ENCODE peak calls at places on chromosome 11, in ten cellular contexts. One of them, this sample, is unnamed.

GRCh38 chr11:32310218-32310601 is 125.1 kb downstream of the WT1 start:
- DNase-seq in mammary epithelial cell: no peak
- DNase-seq in stomach: peak; percentile 57
- DNase-seq in esophagus squamous epithelium: no peak
- DNase-seq in left ventricle myocardium inferior: no peak
- DNase-seq in body of pancreas: no peak
- DNase-seq in thoracic aorta: no peak
- DNase-seq in CD8-positive, alpha-beta T cell: no peak
- DNase-seq in prostate gland: peak; percentile 39
- DNase-seq in tibial nerve: no peak
- DNase-seq in this sample: no peak

GRCh38 chr11:32421992-32422391 is 13.3 kb downstream of the WT1 start:
- DNase-seq in mammary epithelial cell: no peak
- DNase-seq in stomach: no peak
- DNase-seq in esophagus squamous epithelium: no peak
- DNase-seq in left ventricle myocardium inferior: no peak
- DNase-seq in body of pancreas: no peak
- DNase-seq in thoracic aorta: no peak
- DNase-seq in CD8-positive, alpha-beta T cell: no peak
- DNase-seq in prostate gland: no peak
- DNase-seq in tibial nerve: no peak
- DNase-seq in this sample: no peak

GRCh38 chr11:103619480-103619879 is 417.0 kb upstream of the DDI1 start:
- DNase-seq in mammary epithelial cell: peak; percentile 18
- DNase-seq in stomach: no peak
- DNase-seq in esophagus squamous epithelium: no peak
- DNase-seq in left ventricle myocardium inferior: no peak
- DNase-seq in body of pancreas: peak; percentile 45
- DNase-seq in thoracic aorta: no peak
- DNase-seq in CD8-positive, alpha-beta T cell: no peak
- DNase-seq in prostate gland: no peak
- DNase-seq in tibial nerve: no peak
- DNase-seq in this sample: no peak

GRCh38 chr11:110003426-110003825 is 89.8 kb upstream of the ZC3H12C start:
- DNase-seq in mammary epithelial cell: no peak
- DNase-seq in stomach: no peak
- DNase-seq in esophagus squamous epithelium: no peak
- DNase-seq in left ventricle myocardium inferior: no peak
- DNase-seq in body of pancreas: no peak
- DNase-seq in thoracic aorta: no peak
- DNase-seq in CD8-positive, alpha-beta T cell: no peak
- DNase-seq in prostate gland: no peak
- DNase-seq in tibial nerve: no peak
- DNase-seq in this sample: no peak

GRCh38 chr11:44775366-44776356 is 48.9 kb downstream of the TSPAN18 start:
- DNase-seq in mammary epithelial cell: peak; percentile 32
- DNase-seq in stomach: peak; percentile 64
- DNase-seq in esophagus squamous epithelium: no peak
- DNase-seq in left ventricle myocardium inferior: peak; percentile 53
- DNase-seq in body of pancreas: peak; percentile 71
- DNase-seq in thoracic aorta: no peak
- DNase-seq in CD8-positive, alpha-beta T cell: peak; percentile 49
- DNase-seq in prostate gland: peak; percentile 10
- DNase-seq in tibial nerve: peak; percentile 23
- DNase-seq in this sample: peak; percentile 61

GRCh38 chr11:64459016-64459415 is 100.1 kb downstream of the RPS6KA4 start:
- DNase-seq in mammary epithelial cell: no peak
- DNase-seq in stomach: no peak
- DNase-seq in esophagus squamous epithelium: no peak
- DNase-seq in left ventricle myocardium inferior: no peak
- DNase-seq in body of pancreas: no peak
- DNase-seq in thoracic aorta: no peak
- DNase-seq in CD8-positive, alpha-beta T cell: no peak
- DNase-seq in prostate gland: no peak
- DNase-seq in tibial nerve: no peak
- DNase-seq in this sample: no peak

GRCh38 chr11:3709977-3710376 is 38.8 kb upstream of the CHRNA10 start:
- DNase-seq in mammary epithelial cell: peak; percentile 3
- DNase-seq in stomach: no peak
- DNase-seq in esophagus squamous epithelium: no peak
- DNase-seq in left ventricle myocardium inferior: no peak
- DNase-seq in body of pancreas: no peak
- DNase-seq in thoracic aorta: no peak
- DNase-seq in CD8-positive, alpha-beta T cell: no peak
- DNase-seq in prostate gland: peak; percentile 58
- DNase-seq in tibial nerve: no peak
- DNase-seq in this sample: no peak

GRCh38 chr11:64996710-64997380 is at the start of gene BATF2:
- DNase-seq in mammary epithelial cell: peak; percentile 60
- DNase-seq in stomach: peak; percentile 89
- DNase-seq in esophagus squamous epithelium: no peak
- DNase-seq in left ventricle myocardium inferior: peak; percentile 70
- DNase-seq in body of pancreas: peak; percentile 95
- DNase-seq in thoracic aorta: peak; percentile 29
- DNase-seq in CD8-positive, alpha-beta T cell: no peak
- DNase-seq in prostate gland: peak; percentile 50
- DNase-seq in tibial nerve: peak; percentile 25
- DNase-seq in this sample: peak; percentile 82

GRCh38 chr11:61814958-61815789 is 1.6 kb downstream of the FADS1 start:
- DNase-seq in mammary epithelial cell: peak; percentile 62
- DNase-seq in stomach: peak; percentile 94
- DNase-seq in esophagus squamous epithelium: peak; percentile 31
- DNase-seq in left ventricle myocardium inferior: peak; percentile 98
- DNase-seq in body of pancreas: peak; percentile 88
- DNase-seq in thoracic aorta: peak; percentile 79
- DNase-seq in CD8-positive, alpha-beta T cell: peak; percentile 39
- DNase-seq in prostate gland: peak; percentile 82
- DNase-seq in tibial nerve: peak; percentile 88
- DNase-seq in this sample: peak; percentile 98

GRCh38 chr11:46246514-46246913 is 30.9 kb upstream of the CREB3L1 start:
- DNase-seq in mammary epithelial cell: no peak
- DNase-seq in stomach: no peak
- DNase-seq in esophagus squamous epithelium: no peak
- DNase-seq in left ventricle myocardium inferior: no peak
- DNase-seq in body of pancreas: no peak
- DNase-seq in thoracic aorta: no peak
- DNase-seq in CD8-positive, alpha-beta T cell: no peak
- DNase-seq in prostate gland: no peak
- DNase-seq in tibial nerve: no peak
- DNase-seq in this sample: no peak

GRCh38 chr11:129460714-129461113 is 85.1 kb downstream of the BARX2 start:
- DNase-seq in mammary epithelial cell: no peak
- DNase-seq in stomach: peak; percentile 57
- DNase-seq in esophagus squamous epithelium: no peak
- DNase-seq in left ventricle myocardium inferior: no peak
- DNase-seq in body of pancreas: peak; percentile 43
- DNase-seq in thoracic aorta: no peak
- DNase-seq in CD8-positive, alpha-beta T cell: no peak
- DNase-seq in prostate gland: no peak
- DNase-seq in tibial nerve: no peak
- DNase-seq in this sample: no peak

GRCh38 chr11:112343368-112344039 is 82.8 kb upstream of the PLET1 start:
- DNase-seq in mammary epithelial cell: no peak
- DNase-seq in stomach: no peak
- DNase-seq in esophagus squamous epithelium: no peak
- DNase-seq in left ventricle myocardium inferior: no peak
- DNase-seq in body of pancreas: no peak
- DNase-seq in thoracic aorta: no peak
- DNase-seq in CD8-positive, alpha-beta T cell: no peak
- DNase-seq in prostate gland: peak; percentile 53
- DNase-seq in tibial nerve: no peak
- DNase-seq in this sample: no peak

GRCh38 chr11:112346586-112346985 is 85.9 kb upstream of the PLET1 start:
- DNase-seq in mammary epithelial cell: no peak
- DNase-seq in stomach: no peak
- DNase-seq in esophagus squamous epithelium: no peak
- DNase-seq in left ventricle myocardium inferior: no peak
- DNase-seq in body of pancreas: no peak
- DNase-seq in thoracic aorta: no peak
- DNase-seq in CD8-positive, alpha-beta T cell: no peak
- DNase-seq in prostate gland: no peak
- DNase-seq in tibial nerve: no peak
- DNase-seq in this sample: no peak

GRCh38 chr11:112345166-112345565 is 84.5 kb upstream of the PLET1 start:
- DNase-seq in mammary epithelial cell: no peak
- DNase-seq in stomach: no peak
- DNase-seq in esophagus squamous epithelium: no peak
- DNase-seq in left ventricle myocardium inferior: no peak
- DNase-seq in body of pancreas: no peak
- DNase-seq in thoracic aorta: no peak
- DNase-seq in CD8-positive, alpha-beta T cell: no peak
- DNase-seq in prostate gland: no peak
- DNase-seq in tibial nerve: no peak
- DNase-seq in this sample: no peak

GRCh38 chr11:112344040-112344413 is 83.4 kb upstream of the PLET1 start:
- DNase-seq in mammary epithelial cell: no peak
- DNase-seq in stomach: no peak
- DNase-seq in esophagus squamous epithelium: no peak
- DNase-seq in left ventricle myocardium inferior: no peak
- DNase-seq in body of pancreas: no peak
- DNase-seq in thoracic aorta: no peak
- DNase-seq in CD8-positive, alpha-beta T cell: no peak
- DNase-seq in prostate gland: no peak
- DNase-seq in tibial nerve: no peak
- DNase-seq in this sample: no peak

GRCh38 chr11:112345708-112346107 is 85.0 kb upstream of the PLET1 start:
- DNase-seq in mammary epithelial cell: no peak
- DNase-seq in stomach: no peak
- DNase-seq in esophagus squamous epithelium: no peak
- DNase-seq in left ventricle myocardium inferior: no peak
- DNase-seq in body of pancreas: no peak
- DNase-seq in thoracic aorta: no peak
- DNase-seq in CD8-positive, alpha-beta T cell: no peak
- DNase-seq in prostate gland: no peak
- DNase-seq in tibial nerve: no peak
- DNase-seq in this sample: no peak
- TF ChIP-seq CTCF in mammary epithelial cell: no peak
- TF ChIP-seq CTCF in stomach: no peak
- TF ChIP-seq CTCF in esophagus squamous epithelium: no peak
- TF ChIP-seq CTCF in left ventricle myocardium inferior: no peak
- TF ChIP-seq CTCF in body of pancreas: no peak
- TF ChIP-seq CTCF in thoracic aorta: no peak
- TF ChIP-seq CTCF in CD8-positive, alpha-beta T cell: no peak
- TF ChIP-seq CTCF in prostate gland: no peak
- TF ChIP-seq CTCF in tibial nerve: no peak
- TF ChIP-seq CTCF in this sample: no peak

GRCh38 chr11:12245091-12245490 is 132.3 kb upstream of the PARVA start:
- DNase-seq in mammary epithelial cell: no peak
- DNase-seq in stomach: no peak
- DNase-seq in esophagus squamous epithelium: no peak
- DNase-seq in left ventricle myocardium inferior: no peak
- DNase-seq in body of pancreas: peak; percentile 35
- DNase-seq in thoracic aorta: no peak
- DNase-seq in CD8-positive, alpha-beta T cell: no peak
- DNase-seq in prostate gland: no peak
- DNase-seq in tibial nerve: no peak
- DNase-seq in this sample: peak; percentile 37
- H3K36me3 ChIP-seq in mammary epithelial cell: peaks cover 60% of the 10 kb centered on the region
- H3K36me3 ChIP-seq in stomach: peaks cover 15% of the 10 kb centered on the region
- H3K36me3 ChIP-seq in esophagus squamous epithelium: no peaks in the 10 kb centered on the region
- H3K36me3 ChIP-seq in left ventricle myocardium inferior: peaks cover 19% of the 10 kb centered on the region
- H3K36me3 ChIP-seq in body of pancreas: no peaks in the 10 kb centered on the region
- H3K36me3 ChIP-seq in thoracic aorta: peaks cover 70% of the 10 kb centered on the region
- H3K36me3 ChIP-seq in CD8-positive, alpha-beta T cell: no peaks in the 10 kb centered on the region
- H3K36me3 ChIP-seq in prostate gland: no peaks in the 10 kb centered on the region
- H3K36me3 ChIP-seq in tibial nerve: no peaks in the 10 kb centered on the region
- H3K36me3 ChIP-seq in this sample: no peaks in the 10 kb centered on the region

DNA sequence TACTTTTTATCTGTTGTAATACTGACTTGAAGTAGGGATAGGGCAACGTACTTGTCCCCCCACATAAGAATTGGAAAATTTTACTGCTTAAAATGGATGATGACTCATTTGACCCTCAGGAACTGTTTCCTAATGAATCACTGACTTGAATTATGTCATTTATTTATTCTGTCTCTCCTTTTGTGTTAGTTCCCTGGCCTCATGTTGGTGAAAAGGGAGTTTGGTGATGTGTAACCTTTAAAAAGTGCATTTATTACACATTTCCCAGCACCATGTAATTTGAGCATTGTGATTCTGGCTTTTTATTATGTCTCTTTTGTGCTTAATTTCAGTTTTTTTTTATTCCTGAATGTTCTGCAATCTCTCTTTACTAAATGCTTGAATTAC is 20.3 kb upstream of the PGM2L1 start:
- DNase-seq in mammary epithelial cell: peak; percentile 72
- DNase-seq in stomach: no peak
- DNase-seq in esophagus squamous epithelium: no peak
- DNase-seq in left ventricle myocardium inferior: no peak
- DNase-seq in body of pancreas: no peak
- DNase-seq in thoracic aorta: no peak
- DNase-seq in CD8-positive, alpha-beta T cell: no peak
- DNase-seq in prostate gland: no peak
- DNase-seq in tibial nerve: no peak
- DNase-seq in this sample: no peak
- H3K27ac ChIP-seq in mammary epithelial cell: peak overlapping the region; percentile 53
- H3K27ac ChIP-seq in stomach: peak overlapping the region; percentile 65
- H3K27ac ChIP-seq in esophagus squamous epithelium: peak overlapping the region; percentile 71
- H3K27ac ChIP-seq in left ventricle myocardium inferior: no peak overlapping the region
- H3K27ac ChIP-seq in body of pancreas: no peak overlapping the region
- H3K27ac ChIP-seq in thoracic aorta: peak overlapping the region; percentile 81
- H3K27ac ChIP-seq in CD8-positive, alpha-beta T cell: no peak overlapping the region
- H3K27ac ChIP-seq in prostate gland: peak overlapping the region; percentile 58
- H3K27ac ChIP-seq in tibial nerve: peak overlapping the region; percentile 89
- H3K27ac ChIP-seq in this sample: no peak overlapping the region

GRCh38 chr11:116072133-116072532 is 567.9 kb upstream of the CADM1 start:
- DNase-seq in mammary epithelial cell: no peak
- DNase-seq in stomach: no peak
- DNase-seq in esophagus squamous epithelium: no peak
- DNase-seq in left ventricle myocardium inferior: no peak
- DNase-seq in body of pancreas: no peak
- DNase-seq in thoracic aorta: no peak
- DNase-seq in CD8-positive, alpha-beta T cell: no peak
- DNase-seq in prostate gland: no peak
- DNase-seq in tibial nerve: no peak
- DNase-seq in this sample: no peak

GRCh38 chr11:116070555-116070954 is 566.3 kb upstream of the CADM1 start:
- DNase-seq in mammary epithelial cell: no peak
- DNase-seq in stomach: no peak
- DNase-seq in esophagus squamous epithelium: no peak
- DNase-seq in left ventricle myocardium inferior: no peak
- DNase-seq in body of pancreas: no peak
- DNase-seq in thoracic aorta: no peak
- DNase-seq in CD8-positive, alpha-beta T cell: no peak
- DNase-seq in prostate gland: no peak
- DNase-seq in tibial nerve: no peak
- DNase-seq in this sample: no peak

GRCh38 chr11:116073854-116074837 is 569.9 kb upstream of the CADM1 start:
- DNase-seq in mammary epithelial cell: no peak
- DNase-seq in stomach: no peak
- DNase-seq in esophagus squamous epithelium: no peak
- DNase-seq in left ventricle myocardium inferior: peak; percentile 47
- DNase-seq in body of pancreas: peak; percentile 19
- DNase-seq in thoracic aorta: no peak
- DNase-seq in CD8-positive, alpha-beta T cell: no peak
- DNase-seq in prostate gland: no peak
- DNase-seq in tibial nerve: no peak
- DNase-seq in this sample: peak; percentile 45

GRCh38 chr11:116071241-116071640 is 567.0 kb upstream of the CADM1 start:
- DNase-seq in mammary epithelial cell: no peak
- DNase-seq in stomach: no peak
- DNase-seq in esophagus squamous epithelium: no peak
- DNase-seq in left ventricle myocardium inferior: no peak
- DNase-seq in body of pancreas: no peak
- DNase-seq in thoracic aorta: no peak
- DNase-seq in CD8-positive, alpha-beta T cell: no peak
- DNase-seq in prostate gland: no peak
- DNase-seq in tibial nerve: no peak
- DNase-seq in this sample: no peak

GRCh38 chr11:116072776-116073175 is 568.6 kb upstream of the CADM1 start:
- DNase-seq in mammary epithelial cell: no peak
- DNase-seq in stomach: no peak
- DNase-seq in esophagus squamous epithelium: no peak
- DNase-seq in left ventricle myocardium inferior: no peak
- DNase-seq in body of pancreas: peak; percentile 9
- DNase-seq in thoracic aorta: no peak
- DNase-seq in CD8-positive, alpha-beta T cell: no peak
- DNase-seq in prostate gland: no peak
- DNase-seq in tibial nerve: no peak
- DNase-seq in this sample: no peak
- TF ChIP-seq CTCF in mammary epithelial cell: no peak
- TF ChIP-seq CTCF in stomach: no peak
- TF ChIP-seq CTCF in esophagus squamous epithelium: no peak
- TF ChIP-seq CTCF in left ventricle myocardium inferior: no peak
- TF ChIP-seq CTCF in body of pancreas: no peak
- TF ChIP-seq CTCF in thoracic aorta: no peak
- TF ChIP-seq CTCF in CD8-positive, alpha-beta T cell: no peak
- TF ChIP-seq CTCF in prostate gland: no peak
- TF ChIP-seq CTCF in tibial nerve: no peak
- TF ChIP-seq CTCF in this sample: peak; percentile 12